ENCODE peak calls at places on chromosomes 13 and 19, in four cellular contexts. C is HCT116, I is A549, X is body of pancreas. Z is an unnamed sample. For H3K4me1, the result is how much of the 10 kb centered on the place peaks cover.

GRCh38 chr19:5578094-5578846 is 10.5 kb upstream of the TINCR start:
- DNase-seq in C (no peak), I (peak), X (peak), Z (no peak)

GRCh38 chr13:63910406-63910957 is 2494.8 kb upstream of the PCDH20 start:
- DNase-seq in C (no peak), I (no peak), X (peak), Z (peak)

GRCh38 chr19:40716655-40717324 is at the start of the genes COQ8B and ITPKC:
- DNase-seq in C (peak), I (peak), X (peak), Z (peak)

GRCh38 chr19:31500921-31501320 is 151.7 kb upstream of the TSHZ3 start:
- DNase-seq in C (no peak), I (no peak), X (no peak), Z (no peak)

GRCh38 chr19:43651758-43652545 is 12.3 kb upstream of the CADM4 start:
- DNase-seq in C (no peak), I (peak), X (peak), Z (no peak)

GRCh38 chr13:28376604-28377003 is 118.3 kb downstream of the FLT1 start:
- DNase-seq in C (no peak), I (no peak), X (no peak), Z (no peak)

GRCh38 chr13:47832458-47832972 is 168.6 kb downstream of the SUCLA2 start:
- DNase-seq in C (no peak), I (no peak), X (no peak), Z (no peak)

GRCh38 chr19:12255372-12255771 is 39.3 kb downstream of the ZNF44 start:
- DNase-seq in C (no peak), I (no peak), X (no peak), Z (no peak)

GRCh38 chr13:33139186-33139585 is 123.0 kb downstream of the KL start:
- DNase-seq in C (no peak), I (no peak), X (peak), Z (no peak)

GRCh38 chr19:48588670-48589399 is 17.7 kb upstream of the SPACA4 start:
- DNase-seq in C (peak), I (peak), X (peak), Z (peak)

GRCh38 chr19:45528149-45528743 is 21.0 kb downstream of the VASP start:
- DNase-seq in C (no peak), I (no peak), X (peak), Z (peak)
- H3K4me3 ChIP-seq in C (peak), I (no peak), X (no peak), Z (peak)

GRCh38 chr19:53810891-53811290 is 13.2 kb downstream of the NLRP12 start:
- DNase-seq in C (no peak), I (no peak), X (no peak), Z (no peak)
- H3K27ac ChIP-seq in C (no peak), I (no peak), X (no peak), Z (no peak)

DNA sequence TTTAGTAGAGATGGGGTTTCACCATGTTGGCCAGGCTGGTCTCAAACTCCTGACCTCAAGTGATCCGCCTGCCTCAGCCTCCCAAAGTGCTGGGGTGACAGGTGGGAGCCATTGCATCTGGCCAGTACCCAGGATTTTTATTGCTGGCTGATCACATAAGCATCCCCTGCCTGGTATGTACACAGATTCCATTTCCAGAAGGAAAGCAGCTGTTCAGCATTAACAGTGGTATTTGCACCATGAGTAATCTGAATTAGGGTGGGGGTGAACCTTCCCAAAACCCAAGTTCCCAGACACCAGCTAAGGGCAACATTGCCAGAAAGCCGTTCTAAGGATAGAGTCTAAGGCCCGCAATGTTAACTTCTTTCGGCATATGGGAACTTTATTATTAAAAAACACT is 7.3 kb downstream of the ZNF555 start:
- DNase-seq in C (no peak), I (no peak), X (no peak), Z (no peak)
- H3K4me1 ChIP-seq in C (under half), I (under half), X (under half), Z (under half)

GRCh38 chr19:9523885-9524474 is 14.5 kb downstream of the ZNF426 start:
- DNase-seq in C (no peak), I (no peak), X (no peak), Z (no peak)
- H3K4me3 ChIP-seq in C (no peak), I (no peak), X (no peak), Z (no peak)

GRCh38 chr19:53365134-53365898 is at the start of gene ZNF525:
- DNase-seq in C (peak), I (no peak), X (peak), Z (peak)
- H3K27ac ChIP-seq in C (peak), I (no peak), X (peak), Z (no peak)

DNA sequence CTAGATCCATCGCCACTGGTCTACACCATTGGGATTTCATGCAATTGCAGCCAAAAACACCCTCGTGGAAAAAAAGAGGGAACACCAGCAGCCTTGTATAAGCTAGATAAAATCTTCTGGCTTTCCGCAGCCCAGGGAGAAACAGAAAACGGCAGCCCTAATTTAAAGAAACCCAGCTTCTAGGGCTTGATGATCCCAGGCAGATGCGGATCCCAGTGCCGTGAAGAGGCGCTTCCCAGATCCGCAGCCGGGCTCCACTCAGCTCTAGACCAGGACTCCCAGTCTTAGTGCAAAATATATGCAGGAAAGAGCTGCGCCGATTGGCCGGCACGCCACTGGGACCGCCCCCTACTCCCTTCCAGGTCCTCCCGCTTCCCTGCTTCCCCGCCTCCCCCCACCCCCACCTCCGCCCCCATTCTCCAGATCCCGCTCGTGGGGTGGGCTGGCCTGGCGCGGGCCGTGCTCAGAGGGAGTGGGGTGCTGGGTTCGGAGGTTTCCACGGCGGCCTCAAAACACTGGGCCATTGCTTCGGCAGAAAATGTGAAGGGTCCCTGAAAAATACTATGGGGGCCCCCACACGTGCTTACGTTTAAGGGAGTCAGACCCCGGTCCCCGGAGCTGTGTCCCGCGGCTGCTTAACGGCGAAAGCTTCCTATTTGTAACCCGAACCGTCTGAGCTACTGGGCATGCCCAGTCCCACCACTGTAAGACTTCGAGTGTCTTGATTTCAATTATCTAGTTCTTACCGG is 63.1 kb downstream of the SERP2 start:
- DNase-seq in C (peak), I (peak), X (peak), Z (peak)
- H3K4me1 ChIP-seq in C (half or more), I (under half), X (under half), Z (under half)

GRCh38 chr13:110349239-110349638 is 42.2 kb downstream of the COL4A2 start:
- DNase-seq in C (no peak), I (no peak), X (no peak), Z (no peak)

GRCh38 chr13:110347535-110348308 is 40.6 kb downstream of the COL4A2 start:
- DNase-seq in C (peak), I (peak), X (no peak), Z (no peak)

GRCh38 chr13:110348751-110349150 is 41.7 kb downstream of the COL4A2 start:
- DNase-seq in C (no peak), I (no peak), X (no peak), Z (no peak)

GRCh38 chr13:110347088-110347487 is 40.0 kb downstream of the COL4A2 start:
- DNase-seq in C (no peak), I (no peak), X (no peak), Z (no peak)

DNA sequence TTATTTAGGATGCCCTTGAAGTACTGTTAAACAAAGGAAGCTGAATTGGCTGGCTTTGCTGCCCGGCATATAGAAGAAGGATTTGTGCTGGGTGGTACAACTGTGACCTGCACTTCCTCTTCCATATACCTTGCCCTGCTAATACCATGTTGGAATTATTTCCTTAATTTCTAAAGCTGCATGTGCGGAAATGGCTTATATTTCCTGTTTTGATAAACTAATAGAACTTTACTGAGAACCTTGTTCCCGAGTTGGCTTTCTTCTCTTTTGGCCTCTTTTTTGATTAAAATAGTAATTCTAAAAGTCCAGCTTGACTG is 41.2 kb downstream of the COL4A2 start:
- DNase-seq in C (no peak), I (no peak), X (no peak), Z (no peak)
- H3K4me3 ChIP-seq in C (peak), I (no peak), X (no peak), Z (no peak)

DNA sequence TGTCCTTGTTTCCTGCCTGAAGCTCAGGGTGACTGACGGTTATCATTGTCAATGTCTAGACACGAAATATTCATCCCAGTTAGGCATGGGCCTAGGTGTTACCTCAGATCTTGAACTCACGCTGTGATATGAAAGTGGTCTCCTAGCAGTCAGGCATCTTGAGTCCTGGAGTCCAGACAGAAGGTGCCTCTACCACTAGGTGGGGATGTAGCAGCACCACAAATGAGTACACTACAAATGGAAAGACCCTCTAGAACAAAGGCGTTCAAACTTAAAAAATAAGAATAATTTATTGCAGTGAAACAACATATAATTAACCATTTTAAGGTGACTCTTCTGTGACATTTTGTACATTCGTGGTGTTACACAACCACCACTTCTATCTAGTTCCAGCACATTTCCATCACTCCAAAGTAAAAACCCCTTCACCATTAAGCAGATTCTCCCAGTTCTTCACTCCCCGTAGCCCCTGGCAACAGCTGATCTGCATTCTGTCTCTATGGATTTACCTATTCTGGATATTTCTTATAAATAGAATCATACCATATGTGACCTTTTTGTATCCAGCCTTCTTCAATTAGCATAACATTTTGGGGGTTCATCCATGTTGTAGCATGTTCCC is 11.9 kb upstream of the FRY start:
- DNase-seq in C (peak), I (peak), X (peak), Z (peak)
- H3K27ac ChIP-seq in C (no peak), I (no peak), X (no peak), Z (no peak)